ENCODE peak calls at places on chromosomes 2 and 18, in four cellular contexts. One of them, this sample, is unnamed. For H3K9me2 and H3K79me2, the result is how much of the 10 kb centered on the place peaks cover.

GRCh38 chr2:215391531-215391930 is 44.3 kb downstream of the FN1 start:
- DNase-seq in GM23338: no peak
- DNase-seq in OCI-LY7: peak
- DNase-seq in MM.1S: no peak
- DNase-seq in this sample: no peak

GRCh38 chr2:232458051-232458660 is 2.2 kb downstream of the ALPI start:
- DNase-seq in OCI-LY7: no peak
- DNase-seq in GM23338: no peak
- DNase-seq in MM.1S: no peak
- DNase-seq in this sample: no peak

GRCh38 chr2:188810591-188810990 is 163.6 kb upstream of the COL3A1 start:
- DNase-seq in OCI-LY7: no peak
- DNase-seq in MM.1S: no peak
- DNase-seq in GM23338: no peak
- DNase-seq in this sample: peak

GRCh38 chr2:109322646-109323045 is 193.6 kb downstream of the SH3RF3 start:
- DNase-seq in MM.1S: no peak
- DNase-seq in OCI-LY7: no peak
- DNase-seq in GM23338: no peak
- DNase-seq in this sample: no peak

GRCh38 chr2:155494744-155495143 is 796.2 kb downstream of the KCNJ3 start:
- DNase-seq in GM23338: no peak
- DNase-seq in OCI-LY7: no peak
- DNase-seq in MM.1S: no peak
- DNase-seq in this sample: no peak

GRCh38 chr2:151437630-151438029 is 27.9 kb downstream of the RIF1 start:
- DNase-seq in OCI-LY7: peak
- DNase-seq in GM23338: peak
- DNase-seq in MM.1S: peak
- DNase-seq in this sample: peak

GRCh38 chr2:237631029-237631785 is 3.8 kb downstream of the LRRFIP1 start:
- DNase-seq in GM23338: no peak
- DNase-seq in MM.1S: no peak
- DNase-seq in OCI-LY7: peak
- DNase-seq in this sample: peak

GRCh38 chr2:179260224-179260623 is 4.4 kb downstream of the SESTD1 start:
- DNase-seq in MM.1S: no peak
- DNase-seq in OCI-LY7: no peak
- DNase-seq in GM23338: no peak
- DNase-seq in this sample: no peak

GRCh38 chr2:168559187-168559586 is 103.1 kb downstream of the CERS6 start:
- DNase-seq in MM.1S: no peak
- DNase-seq in GM23338: no peak
- DNase-seq in OCI-LY7: no peak
- DNase-seq in this sample: no peak

GRCh38 chr2:112666764-112667122 is 21.0 kb downstream of the SLC20A1 start:
- DNase-seq in OCI-LY7: no peak
- DNase-seq in MM.1S: no peak
- DNase-seq in GM23338: no peak
- DNase-seq in this sample: no peak

GRCh38 chr2:120132190-120132589 is 91.0 kb downstream of the TMEM185B start:
- DNase-seq in OCI-LY7: no peak
- DNase-seq in MM.1S: no peak
- DNase-seq in GM23338: no peak
- DNase-seq in this sample: peak

GRCh38 chr2:120291464-120292311 is 39.0 kb downstream of the RALB start:
- DNase-seq in MM.1S: no peak
- DNase-seq in OCI-LY7: no peak
- DNase-seq in GM23338: no peak
- DNase-seq in this sample: peak

GRCh38 chr18:57921708-57922107 is 118.6 kb upstream of the ATP8B1 start:
- DNase-seq in MM.1S: no peak
- DNase-seq in OCI-LY7: no peak
- DNase-seq in GM23338: no peak
- DNase-seq in this sample: peak

GRCh38 chr2:129006135-129006885 is 687.6 kb upstream of the HS6ST1 start:
- DNase-seq in OCI-LY7: no peak
- DNase-seq in GM23338: no peak
- DNase-seq in MM.1S: no peak
- DNase-seq in this sample: no peak

GRCh38 chr2:119439574-119440500 is 8.2 kb downstream of the TMEM37 start:
- DNase-seq in GM23338: no peak
- DNase-seq in OCI-LY7: no peak
- DNase-seq in MM.1S: no peak
- DNase-seq in this sample: no peak

GRCh38 chr2:69306897-69307695 is 79.9 kb downstream of the GFPT1 start:
- DNase-seq in MM.1S: peak
- DNase-seq in OCI-LY7: peak
- DNase-seq in GM23338: peak
- DNase-seq in this sample: peak

GRCh38 chr18:37450434-37451133 is 115.0 kb downstream of the CELF4 start:
- DNase-seq in MM.1S: no peak
- DNase-seq in GM23338: peak
- DNase-seq in OCI-LY7: no peak
- DNase-seq in this sample: no peak

GRCh38 chr2:218023636-218024035 is 20.8 kb upstream of the TNS1 start:
- DNase-seq in MM.1S: no peak
- DNase-seq in GM23338: no peak
- DNase-seq in OCI-LY7: no peak
- DNase-seq in this sample: no peak

GRCh38 chr18:77321823-77322805 is 72.5 kb downstream of the GALR1 start:
- DNase-seq in MM.1S: no peak
- DNase-seq in GM23338: no peak
- DNase-seq in OCI-LY7: no peak
- DNase-seq in this sample: no peak

GRCh38 chr2:226540204-226540994 is 259.2 kb downstream of the IRS1 start:
- DNase-seq in MM.1S: no peak
- DNase-seq in OCI-LY7: no peak
- DNase-seq in GM23338: no peak
- DNase-seq in this sample: no peak

GRCh38 chr2:76569819-76570218 is 859.1 kb upstream of the GCFC2 start:
- DNase-seq in MM.1S: no peak
- DNase-seq in OCI-LY7: no peak
- DNase-seq in GM23338: no peak
- DNase-seq in this sample: no peak

GRCh38 chr2:47172922-47173695 is 18.0 kb upstream of the STPG4 start:
- DNase-seq in OCI-LY7: no peak
- DNase-seq in GM23338: no peak
- DNase-seq in MM.1S: no peak
- DNase-seq in this sample: peak
- H3K9me2 ChIP-seq in OCI-LY7: under half
- H3K9me2 ChIP-seq in GM23338: under half
- H3K9me2 ChIP-seq in MM.1S: under half
- H3K9me2 ChIP-seq in this sample: under half

GRCh38 chr2:239220976-239221375 is 179.8 kb downstream of the HDAC4 start:
- DNase-seq in GM23338: no peak
- DNase-seq in OCI-LY7: no peak
- DNase-seq in MM.1S: no peak
- DNase-seq in this sample: no peak
- H3K79me2 ChIP-seq in GM23338: half or more
- H3K79me2 ChIP-seq in OCI-LY7: under half
- H3K79me2 ChIP-seq in MM.1S: half or more
- H3K79me2 ChIP-seq in this sample: under half

GRCh38 chr2:106143495-106144215 is 50.4 kb downstream of the UXS1 start:
- DNase-seq in OCI-LY7: no peak
- DNase-seq in MM.1S: no peak
- DNase-seq in GM23338: peak
- DNase-seq in this sample: peak
- TF ChIP-seq EZH2phosphoT487 in OCI-LY7: no peak
- TF ChIP-seq EZH2phosphoT487 in MM.1S: no peak
- TF ChIP-seq EZH2phosphoT487 in GM23338: no peak
- TF ChIP-seq EZH2phosphoT487 in this sample: no peak

GRCh38 chr18:12391487-12392136 is 14.6 kb upstream of the AFG3L2 start:
- DNase-seq in GM23338: peak
- DNase-seq in MM.1S: peak
- DNase-seq in OCI-LY7: peak
- DNase-seq in this sample: peak
- H3K9me2 ChIP-seq in GM23338: under half
- H3K9me2 ChIP-seq in MM.1S: under half
- H3K9me2 ChIP-seq in OCI-LY7: under half
- H3K9me2 ChIP-seq in this sample: under half

This sample was measured in GM23248.